ENCODE peak calls at places on chromosomes 3 and 15, in nine cellular contexts. K is AG09319, R is retinal pigment epithelial cell, D is uterus, H is GM13977, L is progenitor cell of endocrine pancreas, Q is AG04450, O is K562, G is heart right ventricle. Z is an unnamed sample.

GRCh38 chr3:10974131-10974530 is 18.4 kb upstream of the SLC6A1 start:
- DNase-seq in K (no peak), R (no peak), D (no peak), H (no peak), L (no peak), Q (no peak), O (no peak), G (no peak), Z (no peak)

GRCh38 chr3:48240000-48240710 is 749 bp upstream of the ZNF589 start:
- DNase-seq in K (no peak), R (no peak), D (no peak), H (no peak), L (no peak), Q (no peak), O (no peak), G (no peak), Z (no peak)

GRCh38 chr15:93189562-93189961 is 100.6 kb upstream of the RGMA start:
- DNase-seq in K (no peak), R (no peak), D (no peak), H (no peak), L (no peak), Q (no peak), O (no peak), G (no peak), Z (no peak)

GRCh38 chr3:66428733-66429132 is 72.1 kb downstream of the LRIG1 start:
- DNase-seq in K (peak), R (peak), D (peak), H (no peak), L (no peak), Q (peak), O (no peak), G (peak), Z (no peak)

GRCh38 chr3:71120012-71120411 is 463.5 kb downstream of the FOXP1 start:
- DNase-seq in K (no peak), R (no peak), D (no peak), H (no peak), L (no peak), Q (no peak), O (no peak), G (no peak), Z (no peak)

GRCh38 chr3:157388976-157389375 is 47.7 kb upstream of the PTX3 start:
- DNase-seq in K (no peak), R (no peak), D (no peak), H (no peak), L (no peak), Q (peak), O (no peak), G (no peak), Z (no peak)

GRCh38 chr3:55167586-55168317 is 239.9 kb upstream of the LRTM1 start:
- DNase-seq in K (no peak), R (no peak), D (no peak), H (no peak), L (no peak), Q (peak), O (no peak), G (no peak), Z (no peak)

GRCh38 chr3:108489776-108490175 is 20.6 kb downstream of the MYH15 start:
- DNase-seq in K (no peak), R (no peak), D (no peak), H (peak), L (no peak), Q (no peak), O (peak), G (peak), Z (peak)

GRCh38 chr3:93991286-93992030 is 11.5 kb downstream of the ARL13B start:
- DNase-seq in K (no peak), R (no peak), D (no peak), H (no peak), L (no peak), Q (no peak), O (no peak), G (no peak), Z (no peak)

GRCh38 chr15:72201346-72202029 is 3.9 kb upstream of the GRAMD2A start:
- DNase-seq in K (no peak), R (no peak), D (no peak), H (no peak), L (no peak), Q (no peak), O (no peak), G (no peak), Z (no peak)

GRCh38 chr3:155022896-155023295 is 57.2 kb upstream of the MME start:
- DNase-seq in K (no peak), R (no peak), D (no peak), H (no peak), L (no peak), Q (no peak), O (no peak), G (no peak), Z (no peak)

GRCh38 chr3:71444028-71444860 is 139.3 kb downstream of the FOXP1 start:
- DNase-seq in K (no peak), R (no peak), D (no peak), H (peak), L (no peak), Q (peak), O (no peak), G (peak), Z (peak)

GRCh38 chr15:62582580-62582979 is 417.5 kb upstream of the C2CD4B start:
- DNase-seq in K (no peak), R (no peak), D (no peak), H (no peak), L (no peak), Q (no peak), O (no peak), G (no peak), Z (no peak)

GRCh38 chr3:32865364-32865763 is 47.6 kb downstream of the TRIM71 start:
- DNase-seq in K (no peak), R (no peak), D (no peak), H (no peak), L (no peak), Q (no peak), O (no peak), G (no peak), Z (no peak)

GRCh38 chr3:72245183-72245811 is 460.3 kb upstream of the PROK2 start:
- DNase-seq in K (no peak), R (no peak), D (peak), H (no peak), L (no peak), Q (no peak), O (no peak), G (peak), Z (no peak)

GRCh38 chr3:44048196-44048924 is 193.3 kb upstream of the TOPAZ1 start:
- DNase-seq in K (no peak), R (peak), D (no peak), H (peak), L (no peak), Q (no peak), O (no peak), G (no peak), Z (peak)

GRCh38 chr3:192816274-192816853 is 89.0 kb upstream of the FGF12 start:
- DNase-seq in K (no peak), R (no peak), D (no peak), H (no peak), L (no peak), Q (no peak), O (peak), G (no peak), Z (no peak)

GRCh38 chr3:170355738-170356595 is 1.5 kb upstream of the SKIL start:
- DNase-seq in K (no peak), R (no peak), D (peak), H (peak), L (no peak), Q (no peak), O (peak), G (peak), Z (peak)

GRCh38 chr3:19898725-19899124 is 35.3 kb downstream of the EFHB start:
- DNase-seq in K (no peak), R (no peak), D (no peak), H (no peak), L (no peak), Q (no peak), O (no peak), G (no peak), Z (no peak)

GRCh38 chr3:171461087-171461917 is 1.1 kb upstream of the TNIK start:
- DNase-seq in K (no peak), R (no peak), D (no peak), H (peak), L (no peak), Q (no peak), O (no peak), G (no peak), Z (peak)

GRCh38 chr3:107205354-107205753 is 171.9 kb upstream of the CCDC54 start:
- DNase-seq in K (no peak), R (no peak), D (no peak), H (no peak), L (no peak), Q (no peak), O (no peak), G (no peak), Z (no peak)

GRCh38 chr3:38126121-38126892 is 10.6 kb downstream of the ACAA1 start:
- DNase-seq in K (no peak), R (no peak), D (no peak), H (no peak), L (no peak), Q (no peak), O (no peak), G (no peak), Z (no peak)

GRCh38 chr15:79738198-79738597 is 158.6 kb downstream of the MTHFS start:
- DNase-seq in K (no peak), R (no peak), D (no peak), H (no peak), L (no peak), Q (no peak), O (no peak), G (no peak), Z (no peak)

GRCh38 chr3:34683851-34684250 is 885.4 kb downstream of the PDCD6IP start:
- DNase-seq in K (peak), R (no peak), D (peak), H (peak), L (peak), Q (no peak), O (no peak), G (peak), Z (peak)

GRCh38 chr3:100401674-100402036 is 316 bp downstream of the LNP1 start:
- DNase-seq in K (no peak), R (no peak), D (peak), H (peak), L (peak), Q (no peak), O (no peak), G (peak), Z (peak)

GRCh38 chr3:30810617-30811016 is 83.8 kb downstream of the GADL1 start:
- DNase-seq in K (no peak), R (no peak), D (peak), H (no peak), L (no peak), Q (no peak), O (no peak), G (peak), Z (no peak)

GRCh38 chr3:132283440-132283839 is 33.8 kb upstream of the ACP3 start:
- DNase-seq in K (no peak), R (no peak), D (no peak), H (peak), L (no peak), Q (no peak), O (no peak), G (no peak), Z (peak)

DNA sequence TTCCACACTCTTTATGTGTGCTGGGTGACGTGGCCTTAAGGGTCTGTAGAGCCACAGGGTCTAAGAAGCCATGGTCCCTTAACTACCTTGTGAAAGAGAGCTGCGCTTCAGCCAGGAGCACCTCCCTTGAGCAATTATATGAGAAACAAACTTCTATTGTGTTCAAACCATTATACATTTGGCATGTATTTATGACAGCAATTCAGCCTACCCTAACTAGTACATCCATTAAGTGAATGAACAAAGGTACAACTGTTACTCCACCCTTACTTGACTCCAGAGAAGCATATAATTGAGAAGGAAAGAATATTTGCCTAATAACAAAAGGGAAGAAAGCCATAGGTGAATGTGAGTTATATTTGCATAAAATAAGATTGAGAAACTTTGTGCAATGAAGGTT is 69.8 kb upstream of the BOC start:
- DNase-seq in K (no peak), R (no peak), D (no peak), H (no peak), L (no peak), Q (no peak), O (no peak), G (no peak), Z (no peak)
- TF ChIP-seq CTCF in K (no peak), R (no peak), D (no peak), H (no peak), L (no peak), Q (no peak), O (no peak), G (no peak), Z (no peak)

DNA sequence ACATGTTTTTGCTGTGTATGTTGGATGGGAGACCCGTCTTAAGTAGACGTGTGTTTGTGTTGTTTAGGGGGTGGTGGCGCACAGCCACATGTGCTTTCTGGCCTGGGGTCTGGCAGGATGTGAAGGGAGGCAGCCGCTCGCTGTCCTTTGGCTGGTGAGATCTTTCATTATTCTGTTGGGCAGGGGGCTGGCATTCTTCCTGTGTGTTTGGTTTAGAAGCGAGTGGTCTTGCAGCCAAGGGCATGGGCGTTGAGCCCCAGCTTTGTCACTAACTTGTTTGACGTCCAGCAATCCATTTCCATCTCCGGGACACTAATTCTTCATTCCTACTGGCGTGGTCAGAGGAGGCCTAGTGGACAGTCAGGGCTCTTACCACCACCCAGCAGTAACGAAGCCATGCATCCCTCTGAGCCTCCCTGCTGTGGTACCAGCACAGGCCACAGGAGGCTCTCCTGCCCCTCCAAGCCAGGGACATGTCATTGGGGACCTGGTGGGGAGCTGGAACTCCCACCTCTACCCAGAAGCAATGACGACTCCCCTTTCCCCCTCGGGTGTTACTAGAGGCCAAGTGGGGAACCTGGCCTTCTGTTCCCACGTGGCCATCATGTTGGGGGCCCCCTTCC is 10.7 kb downstream of the THSD4 start:
- DNase-seq in K (no peak), R (no peak), D (no peak), H (no peak), L (no peak), Q (no peak), O (peak), G (no peak), Z (no peak)
- TF ChIP-seq CTCF in K (no peak), R (peak), D (peak), H (peak), L (peak), Q (peak), O (peak), G (no peak), Z (no peak)

GRCh38 chr3:51386159-51386851 is 1.2 kb downstream of the MANF start:
- DNase-seq in K (no peak), R (no peak), D (no peak), H (no peak), L (no peak), Q (no peak), O (no peak), G (no peak), Z (no peak)

GRCh38 chr3:51386852-51387229 is 1.8 kb downstream of the MANF start:
- DNase-seq in K (no peak), R (no peak), D (no peak), H (no peak), L (no peak), Q (no peak), O (no peak), G (no peak), Z (no peak)

GRCh38 chr3:51390186-51390585 is 899 bp upstream of the RBM15B start:
- DNase-seq in K (no peak), R (no peak), D (no peak), H (no peak), L (no peak), Q (no peak), O (no peak), G (no peak), Z (no peak)

GRCh38 chr3:51389423-51390183 is 1.5 kb upstream of the RBM15B start:
- DNase-seq in K (no peak), R (no peak), D (no peak), H (peak), L (no peak), Q (no peak), O (peak), G (peak), Z (peak)

GRCh38 chr3:51388286-51389029 is 2.6 kb upstream of the RBM15B start:
- DNase-seq in K (no peak), R (no peak), D (no peak), H (no peak), L (no peak), Q (no peak), O (no peak), G (no peak), Z (no peak)
- TF ChIP-seq CTCF in K (peak), R (peak), D (no peak), H (no peak), L (peak), Q (peak), O (peak), G (no peak), Z (no peak)

GRCh38 chr3:17473761-17474160 is 268.7 kb downstream of the TBC1D5 start:
- DNase-seq in K (no peak), R (no peak), D (no peak), H (no peak), L (no peak), Q (no peak), O (no peak), G (no peak), Z (no peak)
- TF ChIP-seq CTCF in K (peak), R (peak), D (no peak), H (peak), L (no peak), Q (peak), O (peak), G (no peak), Z (no peak)

DNA sequence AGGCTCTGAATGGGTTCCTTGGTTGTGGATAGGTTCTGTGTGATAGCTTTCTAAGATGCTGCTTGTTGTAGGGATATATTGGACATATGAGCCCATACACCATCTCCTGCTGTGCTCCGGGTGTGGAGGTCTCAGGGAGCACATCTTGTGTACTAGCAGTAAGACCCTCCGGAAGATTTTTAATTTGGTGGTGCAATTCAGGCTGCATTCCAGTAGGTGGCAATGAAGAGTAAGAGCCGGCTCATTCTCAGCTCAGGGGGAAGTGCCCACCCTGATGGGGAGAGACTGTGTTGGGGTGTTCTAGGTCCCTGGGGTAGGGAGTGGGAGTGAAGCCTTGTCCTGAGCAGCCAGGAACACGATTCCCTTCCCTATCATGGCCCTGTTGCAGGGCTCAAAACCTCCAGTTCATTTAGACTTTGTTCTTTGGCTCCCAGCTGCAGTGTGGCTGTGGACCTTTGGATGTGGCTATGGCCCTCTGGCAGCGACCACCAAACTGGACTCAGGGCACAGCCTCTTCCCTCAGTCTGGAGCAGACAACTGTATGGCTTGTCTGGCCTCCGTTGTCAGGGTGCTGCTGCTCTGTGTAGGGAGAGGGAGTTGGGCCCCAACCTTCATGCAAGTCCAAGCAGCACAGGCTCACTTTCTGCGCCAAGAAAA is 104.7 kb downstream of the UNC13C start:
- DNase-seq in K (no peak), R (no peak), D (no peak), H (peak), L (peak), Q (no peak), O (peak), G (no peak), Z (peak)
- TF ChIP-seq CTCF in K (no peak), R (peak), D (peak), H (peak), L (peak), Q (peak), O (peak), G (peak), Z (peak)

DNA sequence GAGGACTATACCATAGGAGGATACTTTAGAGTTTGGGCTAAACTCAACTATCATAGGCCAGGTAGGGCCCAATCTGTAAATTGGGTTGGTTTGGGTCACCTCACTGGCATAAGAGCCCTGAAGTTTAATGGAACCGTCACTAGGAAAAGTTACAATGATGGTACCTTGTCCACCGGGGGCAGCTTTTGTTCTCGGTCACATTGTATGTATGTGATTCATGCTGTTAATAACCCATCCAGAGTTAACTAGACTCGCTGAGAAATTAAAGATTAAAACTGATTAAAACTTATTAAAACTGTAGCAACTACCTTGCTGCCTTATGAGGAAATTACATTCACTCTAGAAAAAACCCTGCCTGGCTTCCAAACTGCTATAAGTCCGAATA is 145.1 kb upstream of the TMCO5A start:
- DNase-seq in K (no peak), R (no peak), D (no peak), H (no peak), L (no peak), Q (no peak), O (no peak), G (no peak), Z (no peak)
- TF ChIP-seq CTCF in K (no peak), R (no peak), D (no peak), H (no peak), L (no peak), Q (no peak), O (no peak), G (no peak), Z (no peak)

GRCh38 chr3:69408542-69408941 is 22.7 kb upstream of the FRMD4B start:
- DNase-seq in K (no peak), R (no peak), D (no peak), H (no peak), L (no peak), Q (no peak), O (no peak), G (no peak), Z (no peak)
- TF ChIP-seq CTCF in K (no peak), R (no peak), D (no peak), H (no peak), L (no peak), Q (no peak), O (no peak), G (no peak), Z (no peak)